ENCODE peak calls at places on chromosomes 3 and 15, in eight cellular contexts. M is astrocyte of the spinal cord, Q is fibroblast of lung, R is fibroblast of villous mesenchyme, D is activated B cell treated with CpG ODN at 0.5 μM for 24 hours, Y is CD14-positive monocyte, I is LNCaP clone FGC, A is OCI-LY7. Z is an unnamed sample.

GRCh38 chr15:31344824-31345605 is 18.4 kb downstream of the KLF13 start:
- DNase-seq in M (no peak), Q (no peak), R (no peak), D (peak), Y (no peak), I (no peak), A (peak), Z (no peak)

GRCh38 chr15:43239732-43240491 is 19.1 kb upstream of the EPB42 start:
- DNase-seq in M (peak), Q (peak), R (no peak), D (no peak), Y (no peak), I (no peak), A (no peak), Z (no peak)

GRCh38 chr3:73143401-73143800 is 81.9 kb downstream of the EBLN2 start:
- DNase-seq in M (no peak), Q (no peak), R (no peak), D (no peak), Y (no peak), I (no peak), A (no peak), Z (no peak)

GRCh38 chr15:25242957-25243799 is 195.6 kb downstream of the UBE3A start:
- DNase-seq in M (no peak), Q (no peak), R (no peak), D (peak), Y (peak), I (no peak), A (no peak), Z (no peak)

GRCh38 chr3:153289334-153289808 is 127.3 kb downstream of the RAP2B start:
- DNase-seq in M (no peak), Q (peak), R (peak), D (no peak), Y (peak), I (no peak), A (no peak), Z (no peak)

GRCh38 chr15:96273317-96274086 is 57.0 kb upstream of the NR2F2 start:
- DNase-seq in M (peak), Q (peak), R (peak), D (no peak), Y (no peak), I (no peak), A (no peak), Z (no peak)

GRCh38 chr15:91889143-91889815 is 35.8 kb downstream of the SLCO3A1 start:
- DNase-seq in M (no peak), Q (no peak), R (no peak), D (no peak), Y (no peak), I (no peak), A (no peak), Z (no peak)

GRCh38 chr15:39508536-39508935 is 72.3 kb upstream of the THBS1 start:
- DNase-seq in M (no peak), Q (no peak), R (no peak), D (no peak), Y (no peak), I (no peak), A (no peak), Z (no peak)

GRCh38 chr15:39404767-39405173 is 176.1 kb upstream of the THBS1 start:
- DNase-seq in M (peak), Q (peak), R (peak), D (no peak), Y (no peak), I (no peak), A (no peak), Z (no peak)

GRCh38 chr15:63870043-63870394 is 36.3 kb upstream of the HERC1 start:
- DNase-seq in M (no peak), Q (no peak), R (no peak), D (no peak), Y (no peak), I (no peak), A (no peak), Z (no peak)

GRCh38 chr15:64622410-64623260 is 152.8 kb downstream of the RBPMS2 start:
- DNase-seq in M (no peak), Q (no peak), R (no peak), D (no peak), Y (no peak), I (no peak), A (no peak), Z (no peak)

GRCh38 chr3:122358633-122359032 is 24.4 kb downstream of the MIX23 start:
- DNase-seq in M (no peak), Q (no peak), R (no peak), D (no peak), Y (no peak), I (no peak), A (no peak), Z (no peak)

GRCh38 chr3:22474706-22475470 is 723.9 kb upstream of the ZNF385D start:
- DNase-seq in M (peak), Q (peak), R (no peak), D (no peak), Y (peak), I (no peak), A (no peak), Z (no peak)

GRCh38 chr3:35651456-35651855 is 12.1 kb downstream of the ARPP21 start:
- DNase-seq in M (peak), Q (peak), R (no peak), D (no peak), Y (no peak), I (no peak), A (no peak), Z (no peak)

GRCh38 chr3:196997311-196997710 is 28.7 kb upstream of the PIGZ start:
- DNase-seq in M (no peak), Q (no peak), R (no peak), D (no peak), Y (peak), I (no peak), A (no peak), Z (no peak)

GRCh38 chr3:175260145-175260794 is 401.1 kb downstream of the NAALADL2 start:
- DNase-seq in M (peak), Q (peak), R (no peak), D (no peak), Y (no peak), I (no peak), A (no peak), Z (no peak)

GRCh38 chr3:71168961-71169411 is 414.5 kb downstream of the FOXP1 start:
- DNase-seq in M (peak), Q (peak), R (peak), D (no peak), Y (no peak), I (no peak), A (no peak), Z (no peak)

GRCh38 chr3:53858096-53858741 is 11.9 kb downstream of the IL17RB start:
- DNase-seq in M (no peak), Q (no peak), R (no peak), D (no peak), Y (no peak), I (no peak), A (no peak), Z (no peak)

GRCh38 chr3:170076715-170077238 is 39.0 kb downstream of the GPR160 start:
- DNase-seq in M (peak), Q (peak), R (peak), D (no peak), Y (no peak), I (no peak), A (peak), Z (no peak)

GRCh38 chr3:126402666-126403302 is 8.1 kb downstream of the CFAP100 start:
- DNase-seq in M (no peak), Q (no peak), R (no peak), D (no peak), Y (peak), I (no peak), A (no peak), Z (no peak)

GRCh38 chr3:57803647-57804081 is 47.6 kb downstream of the SLMAP start:
- DNase-seq in M (peak), Q (peak), R (peak), D (no peak), Y (no peak), I (peak), A (no peak), Z (no peak)

GRCh38 chr3:197458179-197458707 is 97.5 kb downstream of the BDH1 start:
- DNase-seq in M (no peak), Q (no peak), R (no peak), D (no peak), Y (no peak), I (no peak), A (no peak), Z (no peak)

GRCh38 chr15:41941644-41942415 is 30.5 kb downstream of the EHD4 start:
- DNase-seq in M (no peak), Q (no peak), R (no peak), D (no peak), Y (no peak), I (no peak), A (no peak), Z (no peak)

GRCh38 chr3:65854606-65855304 is 184.0 kb downstream of the MAGI1 start:
- DNase-seq in M (no peak), Q (peak), R (peak), D (no peak), Y (no peak), I (peak), A (no peak), Z (no peak)

GRCh38 chr3:42025388-42026138 is 63.7 kb upstream of the ULK4 start:
- DNase-seq in M (peak), Q (peak), R (peak), D (no peak), Y (peak), I (peak), A (peak), Z (no peak)

GRCh38 chr3:31358473-31359075 is 174.2 kb upstream of the STT3B start:
- DNase-seq in M (no peak), Q (peak), R (no peak), D (no peak), Y (no peak), I (no peak), A (no peak), Z (no peak)

GRCh38 chr3:33392703-33393125 is 47.5 kb downstream of the UBP1 start:
- DNase-seq in M (peak), Q (peak), R (peak), D (no peak), Y (no peak), I (no peak), A (no peak), Z (no peak)

GRCh38 chr3:189842681-189843602 is 211.8 kb downstream of the TP63 start:
- DNase-seq in M (no peak), Q (no peak), R (no peak), D (no peak), Y (no peak), I (no peak), A (no peak), Z (peak)

GRCh38 chr3:59247402-59247841 is 197.6 kb upstream of the CFAP20DC start:
- DNase-seq in M (no peak), Q (peak), R (peak), D (no peak), Y (no peak), I (peak), A (no peak), Z (no peak)

GRCh38 chr3:52227117-52227516 is 1.7 kb upstream of the TLR9 start:
- DNase-seq in M (no peak), Q (no peak), R (no peak), D (no peak), Y (no peak), I (no peak), A (no peak), Z (no peak)
- TF ChIP-seq CTCF in M (no peak), Q (no peak), R (no peak), D (no peak), Y (no peak), I (no peak), A (peak), Z (no peak)

GRCh38 chr15:70698412-70698811 is 64.9 kb downstream of the UACA start:
- DNase-seq in M (no peak), Q (no peak), R (no peak), D (no peak), Y (no peak), I (no peak), A (no peak), Z (no peak)

GRCh38 chr15:70701891-70702568 is 61.3 kb downstream of the UACA start:
- DNase-seq in M (peak), Q (peak), R (peak), D (no peak), Y (no peak), I (no peak), A (no peak), Z (no peak)

GRCh38 chr15:70702584-70702983 is 60.8 kb downstream of the UACA start:
- DNase-seq in M (no peak), Q (no peak), R (no peak), D (no peak), Y (no peak), I (no peak), A (no peak), Z (no peak)

GRCh38 chr15:70698991-70699390 is 64.4 kb downstream of the UACA start:
- DNase-seq in M (no peak), Q (peak), R (no peak), D (no peak), Y (no peak), I (no peak), A (no peak), Z (no peak)

DNA sequence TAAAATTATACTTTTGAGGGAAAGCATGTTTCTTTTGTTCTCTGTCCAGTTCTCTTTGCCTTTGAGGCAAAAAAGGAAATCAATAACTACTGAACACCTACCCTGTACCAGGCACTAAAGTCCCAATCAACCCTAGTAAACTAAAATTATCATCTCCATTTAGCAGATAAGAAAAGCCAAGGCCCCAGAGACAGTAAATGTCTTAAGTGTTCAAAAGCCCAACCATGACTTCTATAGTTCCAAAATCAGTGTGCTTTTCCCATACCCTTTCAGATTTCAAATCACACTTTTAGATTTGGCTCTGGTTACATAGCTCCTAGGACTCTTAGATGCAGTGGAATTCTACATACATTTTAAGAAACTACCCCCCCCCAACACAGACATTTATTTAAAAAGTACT is 63.5 kb downstream of the UACA start:
- DNase-seq in M (no peak), Q (no peak), R (no peak), D (no peak), Y (no peak), I (no peak), A (no peak), Z (no peak)
- TF ChIP-seq CTCF in M (no peak), Q (no peak), R (no peak), D (no peak), Y (no peak), I (no peak), A (no peak), Z (no peak)

GRCh38 chr15:77650285-77650684 is 17.6 kb upstream of the LINGO1 start:
- DNase-seq in M (no peak), Q (no peak), R (peak), D (no peak), Y (no peak), I (no peak), A (peak), Z (no peak)
- TF ChIP-seq CTCF in M (peak), Q (no peak), R (peak), D (no peak), Y (no peak), I (no peak), A (peak), Z (peak)

GRCh38 chr15:77819271-77819806 is 186.6 kb upstream of the LINGO1 start:
- DNase-seq in M (no peak), Q (no peak), R (no peak), D (no peak), Y (no peak), I (no peak), A (no peak), Z (peak)

GRCh38 chr15:77821959-77822256 is 189.2 kb upstream of the LINGO1 start:
- DNase-seq in M (no peak), Q (no peak), R (no peak), D (no peak), Y (no peak), I (no peak), A (no peak), Z (no peak)

GRCh38 chr15:77821188-77821958 is 188.7 kb upstream of the LINGO1 start:
- DNase-seq in M (peak), Q (peak), R (peak), D (no peak), Y (no peak), I (no peak), A (peak), Z (peak)

GRCh38 chr15:77818484-77819270 is 186.0 kb upstream of the LINGO1 start:
- DNase-seq in M (no peak), Q (no peak), R (no peak), D (no peak), Y (no peak), I (no peak), A (no peak), Z (peak)

GRCh38 chr15:77819841-77820728 is 187.4 kb upstream of the LINGO1 start:
- DNase-seq in M (no peak), Q (peak), R (no peak), D (peak), Y (no peak), I (no peak), A (no peak), Z (peak)
- TF ChIP-seq CTCF in M (peak), Q (no peak), R (no peak), D (no peak), Y (no peak), I (peak), A (no peak), Z (peak)

DNA sequence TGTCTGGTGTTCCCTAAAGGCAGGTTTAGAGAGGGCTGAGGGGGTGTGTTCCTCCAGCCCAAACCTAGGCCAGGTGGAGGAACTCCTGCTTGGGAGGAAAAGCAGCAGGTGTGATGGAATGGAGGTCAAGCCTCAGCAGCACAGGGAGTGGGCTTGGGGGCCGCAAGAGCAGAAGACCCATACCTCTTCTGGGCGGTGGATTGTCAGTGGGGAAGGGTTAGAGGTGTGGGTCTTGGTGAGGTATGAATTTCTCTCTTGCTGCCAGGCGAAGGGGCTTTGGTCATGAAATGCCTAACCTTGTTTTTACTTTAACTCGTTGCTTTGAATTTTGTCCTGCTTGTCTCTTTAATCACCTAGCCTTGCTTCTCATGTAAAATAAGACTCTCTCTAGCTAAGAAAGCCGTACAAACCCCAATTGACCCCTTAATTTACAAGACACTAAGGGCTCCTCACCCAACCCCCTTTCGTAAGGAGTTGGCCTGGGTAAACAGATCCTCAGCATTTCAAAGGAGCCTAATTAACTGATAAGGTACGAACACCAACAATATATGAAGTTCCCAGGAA is 38.9 kb downstream of the DHX30 start:
- DNase-seq in M (no peak), Q (no peak), R (no peak), D (no peak), Y (no peak), I (no peak), A (no peak), Z (no peak)
- TF ChIP-seq CTCF in M (no peak), Q (no peak), R (no peak), D (no peak), Y (no peak), I (no peak), A (no peak), Z (no peak)

GRCh38 chr3:88220126-88220525 is 70.4 kb downstream of the C3orf38 start:
- DNase-seq in M (no peak), Q (no peak), R (no peak), D (no peak), Y (no peak), I (no peak), A (no peak), Z (no peak)

GRCh38 chr3:88222343-88222742 is 72.6 kb downstream of the C3orf38 start:
- DNase-seq in M (no peak), Q (no peak), R (no peak), D (no peak), Y (no peak), I (no peak), A (no peak), Z (no peak)

GRCh38 chr3:88221726-88222125 is 72.0 kb downstream of the C3orf38 start:
- DNase-seq in M (no peak), Q (no peak), R (no peak), D (no peak), Y (no peak), I (no peak), A (no peak), Z (no peak)

GRCh38 chr3:88219138-88219792 is 69.5 kb downstream of the C3orf38 start:
- DNase-seq in M (peak), Q (peak), R (peak), D (no peak), Y (no peak), I (peak), A (peak), Z (peak)
- TF ChIP-seq CTCF in M (peak), Q (peak), R (peak), D (no peak), Y (no peak), I (peak), A (peak), Z (peak)

DNA sequence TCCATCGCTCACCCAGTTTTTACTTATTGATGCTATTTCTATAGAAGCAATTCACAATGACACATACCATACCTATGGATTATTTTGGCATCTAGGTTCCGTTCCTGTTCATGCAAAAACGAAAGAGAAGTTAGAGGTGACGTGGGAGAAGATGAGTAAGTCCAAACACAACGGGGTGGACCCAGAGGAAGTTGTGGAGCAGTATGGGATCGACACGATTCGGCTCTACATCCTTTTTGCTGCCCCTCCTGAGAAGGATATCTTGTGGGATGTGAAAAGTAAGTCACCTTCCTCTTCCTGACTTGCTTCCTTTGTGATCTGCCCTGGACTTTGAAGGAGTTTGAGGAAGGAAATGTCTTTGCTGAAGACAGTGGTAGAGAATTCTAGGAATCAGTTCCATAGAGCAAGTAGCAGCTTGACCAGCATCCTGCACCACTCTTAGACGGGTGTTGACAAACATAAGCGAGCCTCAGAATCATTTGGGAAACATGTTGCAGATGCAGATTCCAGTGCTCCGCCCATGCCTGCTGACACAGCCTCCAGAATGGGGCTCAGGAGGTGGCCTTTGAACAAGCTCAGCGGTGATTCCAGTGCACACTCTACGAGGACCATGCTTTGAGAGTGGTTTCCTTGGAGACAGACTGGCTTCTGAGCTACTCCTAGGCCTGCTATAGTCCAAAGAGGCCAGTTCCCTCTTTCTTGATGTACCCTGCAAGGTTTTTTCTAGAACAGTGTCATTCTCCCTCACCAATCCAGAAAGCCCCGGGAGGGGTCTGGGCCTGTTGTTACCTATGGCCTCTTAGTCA is 78.3 kb upstream of the LIMD1 start:
- DNase-seq in M (no peak), Q (no peak), R (no peak), D (no peak), Y (no peak), I (no peak), A (no peak), Z (no peak)
- TF ChIP-seq CTCF in M (no peak), Q (no peak), R (no peak), D (no peak), Y (no peak), I (no peak), A (no peak), Z (no peak)

GRCh38 chr3:17687585-17687984 is 54.8 kb downstream of the TBC1D5 start:
- DNase-seq in M (no peak), Q (no peak), R (no peak), D (no peak), Y (no peak), I (no peak), A (no peak), Z (no peak)

DNA sequence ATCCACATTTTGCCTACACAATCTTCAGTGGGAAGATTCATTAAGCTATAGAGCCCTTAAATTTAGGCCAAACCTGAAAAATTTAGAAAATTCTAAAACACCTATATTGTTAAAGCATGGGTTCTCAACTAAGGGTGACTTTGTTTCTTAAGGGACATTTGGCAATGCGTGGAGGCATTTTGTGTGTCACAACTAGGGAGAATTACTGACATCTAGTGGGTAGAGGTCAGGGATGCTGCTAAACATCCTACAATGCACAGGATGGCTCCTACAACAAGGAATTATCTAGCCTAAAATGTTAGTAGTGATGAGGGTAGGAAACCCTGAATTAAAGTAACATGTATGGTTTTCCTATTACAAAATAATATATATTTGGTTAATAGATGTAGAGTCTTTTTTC is 55.8 kb downstream of the TBC1D5 start:
- DNase-seq in M (no peak), Q (no peak), R (no peak), D (no peak), Y (no peak), I (peak), A (peak), Z (no peak)
- TF ChIP-seq CTCF in M (no peak), Q (no peak), R (peak), D (no peak), Y (no peak), I (peak), A (peak), Z (peak)